ENCODE peak calls at places on chromosomes 11 and 22, in nine cellular contexts. Y is mammary epithelial cell, F is natural killer cell, P is NB4, I is WTC11, T is GM13977, L is cardiac muscle cell, W is endodermal cell, S is HFFc6. M is an unnamed sample.

GRCh38 chr22:36619797-36620390 is 83.7 kb downstream of the CACNG2 start:
- DNase-seq in L (no peak), F (no peak), Y (peak; percentile 6), I (no peak), T (no peak), W (no peak), S (no peak), P (no peak), M (no peak)

GRCh38 chr11:72625746-72626636 is 48.2 kb downstream of the PDE2A start:
- DNase-seq in W (no peak), P (no peak), I (no peak), Y (no peak), S (no peak), T (no peak), L (peak; percentile 49), F (no peak), M (no peak)

GRCh38 chr11:109729761-109730160 is 307.8 kb downstream of the C11orf87 start:
- DNase-seq in W (peak; percentile 62), T (no peak), I (peak; percentile 18), L (no peak), P (no peak), Y (no peak), S (no peak), F (no peak), M (no peak)

GRCh38 chr11:110345756-110346155 is 49.3 kb upstream of the RDX start:
- DNase-seq in F (no peak), I (no peak), P (no peak), W (no peak), T (peak; percentile 28), Y (peak; percentile 44), S (no peak), L (no peak), M (no peak)

GRCh38 chr11:58513747-58514367 is 6.0 kb upstream of the OR5B21 start:
- DNase-seq in L (peak; percentile 52), Y (peak; percentile 64), P (peak; percentile 69), F (no peak), T (no peak), W (peak; percentile 88), I (peak; percentile 64), S (peak; percentile 59), M (no peak)

GRCh38 chr11:131696584-131697120 is 326.2 kb downstream of the NTM start:
- DNase-seq in W (no peak), P (no peak), F (no peak), T (no peak), Y (no peak), L (no peak), I (no peak), S (no peak), M (no peak)

GRCh38 chr11:92671081-92671480 is 298.4 kb upstream of the MTNR1B start:
- DNase-seq in W (no peak), I (no peak), L (no peak), F (no peak), Y (no peak), P (no peak), S (no peak), T (no peak), M (no peak)

GRCh38 chr11:78158987-78159662 is 19.7 kb upstream of the ALG8 start:
- DNase-seq in L (no peak), S (no peak), P (no peak), F (no peak), W (no peak), I (no peak), T (no peak), Y (no peak), M (no peak)

DNA sequence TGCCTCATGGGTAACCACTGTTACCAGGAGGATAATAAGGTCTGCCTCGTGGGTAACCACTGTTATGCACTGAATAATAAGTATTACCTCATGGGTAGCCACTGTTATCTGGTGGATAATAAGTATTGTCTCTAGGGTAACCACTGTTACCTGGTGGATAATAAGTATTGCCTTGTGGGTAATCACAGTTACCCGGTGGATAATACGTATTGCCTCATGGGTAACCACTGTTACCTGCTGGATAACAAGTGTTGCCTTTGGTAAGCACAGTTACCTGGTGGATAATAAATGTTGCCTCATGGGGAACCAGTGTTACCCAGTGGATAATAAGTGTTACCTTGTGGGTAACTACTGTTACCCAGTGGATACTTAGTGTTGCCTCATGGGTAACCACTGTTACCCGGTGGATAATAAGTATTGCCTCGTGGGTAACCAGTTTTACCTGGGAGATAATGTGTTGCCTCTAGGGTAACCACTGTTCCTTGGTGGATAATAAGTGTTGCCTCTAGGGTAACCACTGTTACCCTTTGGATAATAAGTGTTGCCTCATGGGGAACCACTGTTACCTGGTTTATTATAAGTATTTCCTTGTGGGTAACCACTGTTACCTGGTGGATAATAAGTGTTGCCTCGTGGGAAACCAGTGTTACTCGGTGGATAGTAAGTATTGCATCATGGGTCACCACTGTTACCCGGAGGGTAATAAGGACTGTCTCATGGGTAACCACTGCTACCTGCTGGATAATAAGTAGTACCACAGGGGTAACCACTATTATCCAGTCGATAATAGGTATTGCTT is 10.6 kb upstream of the NXPE4 start:
- DNase-seq in W (peak; percentile 1), F (no peak), I (no peak), S (no peak), L (no peak), Y (no peak), P (no peak), T (no peak), M (no peak)
- TF ChIP-seq CTCF in W (no peak), F (no peak), I (no peak), S (no peak), L (peak; percentile 11), Y (no peak), P (no peak), T (no peak), M (no peak)

DNA sequence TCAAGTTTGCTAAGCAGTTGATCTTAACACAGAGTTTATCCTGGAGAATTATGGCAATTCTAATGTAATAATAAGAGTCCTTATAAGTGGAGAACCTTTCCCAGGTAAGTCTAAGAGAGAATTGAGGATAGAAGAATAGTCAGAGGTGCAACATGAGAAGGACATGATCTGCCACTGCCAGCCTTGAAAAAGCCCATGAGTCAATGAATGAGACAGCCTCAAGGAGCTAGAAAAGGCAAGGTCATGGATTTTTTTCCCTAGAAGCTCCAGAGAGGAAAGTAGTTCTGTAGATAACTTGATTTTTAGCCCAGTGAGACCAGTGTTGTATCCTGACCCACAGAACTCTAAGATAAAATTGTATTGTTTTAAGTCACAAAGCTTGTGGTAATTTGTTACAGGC is 16.9 kb downstream of the MS4A6A start:
- DNase-seq in W (no peak), P (no peak), L (no peak), S (no peak), F (no peak), Y (peak; percentile 52), T (no peak), I (no peak), M (no peak)
- TF ChIP-seq CTCF in W (no peak), P (no peak), L (no peak), S (no peak), F (no peak), Y (no peak), T (no peak), I (no peak), M (no peak)

GRCh38 chr22:37662039-37662438 is 3.5 kb downstream of the PDXP start:
- DNase-seq in F (no peak), W (no peak), P (no peak), I (no peak), S (no peak), T (no peak), Y (no peak), L (no peak), M (no peak)

GRCh38 chr22:37663521-37664140 is 5.1 kb downstream of the PDXP start:
- DNase-seq in W (no peak), T (no peak), F (no peak), Y (no peak), P (no peak), I (no peak), S (peak; percentile 30), L (no peak), M (no peak)

GRCh38 chr22:37661160-37661924 is 2.8 kb downstream of the PDXP start:
- DNase-seq in F (no peak), P (peak; percentile 47), T (no peak), S (peak; percentile 75), Y (peak; percentile 37), I (no peak), W (peak; percentile 73), L (peak; percentile 59), M (no peak)

GRCh38 chr22:37665487-37665886 is 7.0 kb downstream of the PDXP start:
- DNase-seq in S (no peak), I (no peak), F (no peak), T (no peak), L (no peak), W (no peak), P (no peak), Y (no peak), M (no peak)

DNA sequence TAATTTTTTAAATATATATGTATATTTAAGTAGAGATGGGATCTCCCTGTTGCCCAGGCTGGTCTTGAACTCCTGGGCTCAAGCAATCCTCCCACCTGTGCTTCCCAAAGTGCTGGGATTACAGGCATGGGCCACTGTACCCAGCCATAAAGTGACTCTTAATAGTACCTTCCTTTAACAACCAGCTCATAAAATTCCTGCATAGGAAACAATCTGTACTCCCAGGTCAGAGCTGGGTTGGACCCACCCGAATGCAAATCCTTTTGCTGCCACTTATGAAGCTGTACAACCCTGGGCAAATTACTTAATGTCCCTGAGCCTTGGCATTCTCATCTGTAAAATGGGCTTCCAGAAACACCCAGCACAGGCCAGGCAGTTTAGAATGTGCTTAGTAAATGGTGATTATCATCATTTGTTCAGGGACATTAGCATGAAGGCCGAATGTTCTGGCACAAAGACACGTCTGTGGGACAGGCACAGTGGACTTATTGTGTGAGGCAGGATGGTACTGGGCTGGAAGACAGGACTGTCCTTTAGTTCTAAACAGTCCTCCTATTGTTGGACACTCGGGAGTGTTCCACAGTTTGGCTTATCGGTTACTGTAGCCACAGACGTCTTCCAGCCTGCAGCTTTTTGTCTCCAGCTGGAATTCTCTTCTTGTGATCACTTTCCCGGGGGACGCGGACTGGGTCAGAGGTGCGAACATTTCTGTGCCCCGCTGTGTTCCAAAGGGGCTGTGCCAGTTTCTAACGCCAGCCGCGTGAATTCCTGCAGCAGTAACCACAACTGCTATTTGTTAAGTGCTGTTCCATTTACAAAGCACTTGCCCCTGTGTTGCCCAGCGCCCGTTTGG is 6.0 kb downstream of the PDXP start:
- DNase-seq in F (no peak), Y (no peak), P (no peak), W (no peak), T (no peak), I (no peak), L (no peak), S (no peak), M (no peak)
- TF ChIP-seq CTCF in F (no peak), Y (no peak), P (no peak), W (no peak), T (no peak), I (no peak), L (no peak), S (no peak), M (no peak)

GRCh38 chr11:44826922-44827643 is 100.3 kb downstream of the TSPAN18 start:
- DNase-seq in I (no peak), L (no peak), Y (no peak), P (no peak), W (no peak), F (no peak), S (no peak), T (no peak), M (no peak)

GRCh38 chr11:44825058-44825795 is 98.5 kb downstream of the TSPAN18 start:
- DNase-seq in I (no peak), P (no peak), F (no peak), L (no peak), Y (no peak), T (no peak), S (no peak), W (peak; percentile 72), M (no peak)

GRCh38 chr11:44823920-44824704 is 97.3 kb downstream of the TSPAN18 start:
- DNase-seq in F (no peak), S (no peak), W (peak; percentile 95), I (peak; percentile 67), L (peak; percentile 51), Y (no peak), P (no peak), T (no peak), M (no peak)

GRCh38 chr11:44822369-44822768 is 95.6 kb downstream of the TSPAN18 start:
- DNase-seq in I (no peak), Y (no peak), S (no peak), T (no peak), L (no peak), P (no peak), W (no peak), F (no peak), M (no peak)

GRCh38 chr11:44823006-44823405 is 96.2 kb downstream of the TSPAN18 start:
- DNase-seq in S (no peak), L (no peak), P (no peak), T (no peak), Y (no peak), F (no peak), W (peak; percentile 90), I (peak; percentile 51), M (no peak)
- TF ChIP-seq CTCF in S (peak; percentile 62), L (peak; percentile 33), P (peak; percentile 27), T (peak; percentile 42), Y (no peak), F (no peak), W (peak; percentile 76), I (no peak), M (no peak)

M was measured in activated B cell treated with CpG ODN at 0.5 μM for 24 hours.